ENCODE peak calls at places on chromosome 19, in eight cellular contexts. P is OCI-LY7, Z is PC-3, F is SK-N-SH, W is GM23338, K is HCT116, A is hepatocyte, O is MM.1S. D is an unnamed sample. For H3K9me2, the result is how much of the 10 kb centered on the place peaks cover.

GRCh38 chr19:45901432-45901903 is 945 bp downstream of the MYPOP start:
- DNase-seq in P (no peak), Z (no peak), F (peak), W (peak), K (no peak), A (peak), O (no peak), D (no peak)

GRCh38 chr19:32181356-32181920 is 164.0 kb upstream of the ZNF507 start:
- DNase-seq in P (no peak), Z (no peak), F (no peak), W (no peak), K (no peak), A (no peak), O (no peak), D (no peak)

GRCh38 chr19:50962245-50962644 is 7.1 kb downstream of the KLK6 start:
- DNase-seq in P (no peak), Z (no peak), F (no peak), W (no peak), K (no peak), A (no peak), O (no peak), D (no peak)

GRCh38 chr19:29964171-29964570 is 22.1 kb downstream of the URI1 start:
- DNase-seq in P (no peak), Z (no peak), F (no peak), W (no peak), K (no peak), A (no peak), O (no peak), D (no peak)

GRCh38 chr19:48895226-48895625 is 3.3 kb downstream of the TULP2 start:
- DNase-seq in P (no peak), Z (no peak), F (no peak), W (no peak), K (no peak), A (no peak), O (no peak), D (no peak)

GRCh38 chr19:50896591-50897190 is 14.5 kb downstream of the KLK4 start:
- DNase-seq in P (peak), Z (peak), F (no peak), W (no peak), K (peak), A (peak), O (no peak), D (peak)

GRCh38 chr19:17390665-17391370 is 3.2 kb downstream of the CCDC194 start:
- DNase-seq in P (peak), Z (peak), F (peak), W (peak), K (peak), A (peak), O (peak), D (peak)

GRCh38 chr19:49339364-49340068 is 4.3 kb downstream of the CD37 start:
- DNase-seq in P (no peak), Z (peak), F (peak), W (peak), K (no peak), A (peak), O (no peak), D (no peak)

GRCh38 chr19:17026041-17026658 is 460 bp downstream of the CPAMD8 start:
- DNase-seq in P (no peak), Z (no peak), F (no peak), W (peak), K (no peak), A (peak), O (no peak), D (peak)

GRCh38 chr19:31525610-31526147 is 176.4 kb upstream of the TSHZ3 start:
- DNase-seq in P (no peak), Z (no peak), F (no peak), W (no peak), K (no peak), A (no peak), O (no peak), D (no peak)

GRCh38 chr19:18150776-18151624 is 2.0 kb upstream of the PIK3R2 start:
- DNase-seq in P (no peak), Z (no peak), F (no peak), W (no peak), K (no peak), A (no peak), O (no peak), D (no peak)

GRCh38 chr19:18967358-18968146 is 26.5 kb upstream of the HOMER3 start:
- DNase-seq in P (no peak), Z (peak), F (no peak), W (peak), K (no peak), A (peak), O (no peak), D (no peak)

GRCh38 chr19:35609881-35610353 is 2.6 kb upstream of the HAUS5 start:
- DNase-seq in P (peak), Z (no peak), F (no peak), W (no peak), K (no peak), A (no peak), O (peak), D (no peak)

GRCh38 chr19:13156968-13157882 is 7.0 kb downstream of the IER2 start:
- DNase-seq in P (peak), Z (peak), F (no peak), W (no peak), K (no peak), A (no peak), O (no peak), D (no peak)

GRCh38 chr19:20968092-20968491 is 45.0 kb downstream of the ZNF85 start:
- DNase-seq in P (no peak), Z (no peak), F (no peak), W (no peak), K (no peak), A (no peak), O (no peak), D (no peak)

GRCh38 chr19:289651-290538 is 1.3 kb downstream of the PLPP2 start:
- DNase-seq in P (no peak), Z (no peak), F (peak), W (peak), K (peak), A (peak), O (peak), D (peak)

GRCh38 chr19:49818691-49819331 is 722 bp downstream of the MED25 start:
- DNase-seq in P (peak), Z (no peak), F (no peak), W (no peak), K (no peak), A (peak), O (no peak), D (peak)

GRCh38 chr19:40622773-40623075 is 21.6 kb downstream of the LTBP4 start:
- DNase-seq in P (no peak), Z (no peak), F (no peak), W (no peak), K (no peak), A (no peak), O (no peak), D (no peak)

GRCh38 chr19:38039966-38040365 is 133.0 kb downstream of the SIPA1L3 start:
- DNase-seq in P (no peak), Z (peak), F (no peak), W (no peak), K (no peak), A (no peak), O (no peak), D (no peak)

GRCh38 chr19:5360003-5360820 is 19.6 kb upstream of the PTPRS start:
- DNase-seq in P (no peak), Z (peak), F (peak), W (no peak), K (no peak), A (no peak), O (no peak), D (no peak)

GRCh38 chr19:23118400-23118799 is 1.6 kb downstream of the ZNF730 start:
- DNase-seq in P (peak), Z (no peak), F (no peak), W (peak), K (no peak), A (no peak), O (no peak), D (no peak)

GRCh38 chr19:13865578-13866462 is 11.1 kb upstream of the NANOS3 start:
- DNase-seq in P (no peak), Z (no peak), F (peak), W (no peak), K (no peak), A (no peak), O (no peak), D (peak)

GRCh38 chr19:50894478-50895356 is 16.5 kb downstream of the KLK4 start:
- DNase-seq in P (peak), Z (no peak), F (no peak), W (no peak), K (no peak), A (no peak), O (no peak), D (no peak)

GRCh38 chr19:2035590-2035991 is 15.5 kb downstream of the MKNK2 start:
- DNase-seq in P (no peak), Z (no peak), F (no peak), W (peak), K (no peak), A (no peak), O (no peak), D (no peak)

GRCh38 chr19:16829822-16830289 is 658 bp downstream of the SIN3B start:
- DNase-seq in P (peak), Z (no peak), F (peak), W (no peak), K (no peak), A (no peak), O (peak), D (no peak)

GRCh38 chr19:32720216-32720935 is 809 bp downstream of the TDRD12 start:
- DNase-seq in P (no peak), Z (no peak), F (peak), W (peak), K (no peak), A (no peak), O (no peak), D (no peak)

GRCh38 chr19:49109051-49109450 is 5.1 kb upstream of the LIN7B start:
- DNase-seq in P (no peak), Z (no peak), F (no peak), W (no peak), K (no peak), A (no peak), O (no peak), D (no peak)

GRCh38 chr19:3041302-3041701 is 12.2 kb upstream of the TLE2 start:
- DNase-seq in P (no peak), Z (no peak), F (no peak), W (peak), K (no peak), A (no peak), O (no peak), D (no peak)

GRCh38 chr19:18253716-18254115 is 20.5 kb downstream of the IQCN start:
- DNase-seq in P (peak), Z (peak), F (no peak), W (no peak), K (no peak), A (no peak), O (no peak), D (peak)

GRCh38 chr19:44796701-44797115 is 12.2 kb upstream of the BCAM start:
- DNase-seq in P (peak), Z (peak), F (no peak), W (peak), K (no peak), A (no peak), O (no peak), D (no peak)

GRCh38 chr19:33998739-33999345 is 173.5 kb upstream of the LSM14A start:
- DNase-seq in P (peak), Z (peak), F (peak), W (no peak), K (no peak), A (no peak), O (no peak), D (no peak)

GRCh38 chr19:40466219-40467006 is at the start of gene SPTBN4:
- DNase-seq in P (no peak), Z (no peak), F (no peak), W (no peak), K (no peak), A (peak), O (no peak), D (no peak)

GRCh38 chr19:44574201-44574950 is 39.0 kb upstream of the IGSF23 start:
- DNase-seq in P (no peak), Z (peak), F (no peak), W (no peak), K (no peak), A (no peak), O (no peak), D (no peak)

GRCh38 chr19:18029617-18030338 is 21.8 kb downstream of the ARRDC2 start:
- DNase-seq in P (no peak), Z (peak), F (peak), W (no peak), K (peak), A (peak), O (no peak), D (peak)

GRCh38 chr19:5880604-5881078 is 10.3 kb upstream of the FUT5 start:
- DNase-seq in P (no peak), Z (no peak), F (no peak), W (peak), K (no peak), A (peak), O (no peak), D (no peak)

GRCh38 chr19:33621811-33622504 is at the start of gene CHST8:
- DNase-seq in P (no peak), Z (no peak), F (peak), W (peak), K (no peak), A (peak), O (peak), D (no peak)

GRCh38 chr19:4518345-4519171 is at the start of gene PLIN4:
- DNase-seq in P (no peak), Z (peak), F (no peak), W (peak), K (no peak), A (no peak), O (no peak), D (peak)

GRCh38 chr19:45400192-45400591 is 4.7 kb downstream of the PPP1R13L start:
- DNase-seq in P (no peak), Z (no peak), F (no peak), W (no peak), K (no peak), A (peak), O (no peak), D (peak)

GRCh38 chr19:42356686-42357085 is 31.3 kb downstream of the MEGF8 start:
- DNase-seq in P (no peak), Z (no peak), F (no peak), W (no peak), K (no peak), A (no peak), O (no peak), D (no peak)

DNA sequence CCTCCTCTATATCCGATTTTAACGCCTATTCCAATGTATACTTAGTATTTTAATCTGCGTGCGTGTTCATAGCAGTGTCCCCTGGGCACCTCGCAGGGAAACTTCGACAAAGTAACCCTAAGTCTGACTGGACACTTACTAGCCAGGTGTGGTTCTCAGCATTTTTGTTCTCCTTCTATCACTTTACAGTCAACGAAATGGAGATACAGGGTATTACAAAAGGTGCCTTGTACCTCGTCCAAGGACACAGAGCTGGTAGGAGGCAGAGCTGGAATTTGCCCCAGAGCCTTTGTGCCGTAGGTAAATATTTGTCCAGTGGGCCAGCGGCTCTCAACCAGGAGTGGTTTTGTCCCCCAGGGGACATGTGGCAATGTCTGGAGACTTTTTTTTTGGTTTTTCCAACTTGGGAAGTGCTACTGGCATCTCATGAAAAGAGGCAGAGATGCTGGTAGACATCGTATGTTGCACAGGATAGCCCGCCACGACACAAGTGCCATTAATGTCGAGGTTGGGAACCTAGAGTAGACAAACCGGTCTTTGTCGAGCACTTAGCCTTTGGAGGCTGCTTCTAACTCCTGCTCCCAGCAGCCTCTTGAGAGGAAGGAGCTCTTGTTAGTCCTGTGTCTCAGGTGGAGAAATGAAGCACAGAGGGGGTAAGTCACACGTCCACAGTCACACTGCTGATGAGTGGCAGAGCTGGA is 1.1 kb downstream of the ZNF444 start:
- DNase-seq in P (no peak), Z (peak), F (no peak), W (no peak), K (no peak), A (peak), O (no peak), D (peak)
- H3K27ac ChIP-seq in P (no peak), Z (peak), F (no peak), W (peak), K (no peak), A (peak), O (no peak), D (peak)

GRCh38 chr19:15666883-15667282 is 6.0 kb upstream of the CYP4F12 start:
- DNase-seq in P (no peak), Z (no peak), F (no peak), W (no peak), K (no peak), A (no peak), O (no peak), D (no peak)
- TF ChIP-seq CTCF in P (no peak), Z (no peak), F (no peak), W (no peak), K (no peak), A (no peak), O (no peak), D (no peak)

DNA sequence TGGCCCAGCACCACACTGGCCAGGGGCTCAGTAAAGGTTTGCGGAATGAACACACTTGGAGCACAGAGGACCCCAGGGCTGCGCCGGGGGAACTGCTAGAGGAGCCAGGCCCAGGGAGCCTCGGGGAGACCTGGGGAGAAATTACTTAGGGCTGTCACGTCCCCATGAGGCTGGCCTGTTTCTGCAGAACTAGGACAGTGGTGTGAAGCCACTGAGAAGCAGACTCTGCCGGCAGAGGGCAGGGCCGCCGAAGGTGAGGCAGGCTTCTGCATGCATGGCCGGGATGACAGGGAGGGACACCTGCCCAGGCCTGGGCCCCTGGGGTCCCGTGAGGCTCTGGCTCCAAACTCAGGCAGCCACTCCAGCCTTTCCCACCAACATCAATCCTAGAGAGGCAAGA is 26.4 kb downstream of the ELAVL1 start:
- DNase-seq in P (no peak), Z (no peak), F (no peak), W (no peak), K (no peak), A (no peak), O (no peak), D (no peak)
- H3K9me2 ChIP-seq in P (under half), Z (under half), F (under half), W (under half), K (under half), A (under half), O (under half), D (under half)

GRCh38 chr19:27975419-27976005 is 1237.4 kb downstream of the UQCRFS1 start:
- DNase-seq in P (no peak), Z (no peak), F (no peak), W (no peak), K (no peak), A (no peak), O (no peak), D (no peak)
- H3K27ac ChIP-seq in P (no peak), Z (no peak), F (no peak), W (no peak), K (no peak), A (no peak), O (no peak), D (no peak)

GRCh38 chr19:10223488-10224213 is 7.5 kb downstream of the S1PR2 start:
- DNase-seq in P (no peak), Z (no peak), F (no peak), W (no peak), K (no peak), A (no peak), O (no peak), D (peak)

GRCh38 chr19:10226376-10227214 is 4.5 kb downstream of the S1PR2 start:
- DNase-seq in P (no peak), Z (no peak), F (peak), W (no peak), K (no peak), A (peak), O (no peak), D (no peak)

GRCh38 chr19:10224337-10224736 is 6.8 kb downstream of the S1PR2 start:
- DNase-seq in P (no peak), Z (no peak), F (no peak), W (no peak), K (no peak), A (no peak), O (no peak), D (no peak)

GRCh38 chr19:10227215-10227971 is 3.7 kb downstream of the S1PR2 start:
- DNase-seq in P (no peak), Z (no peak), F (peak), W (peak), K (no peak), A (no peak), O (no peak), D (peak)

DNA sequence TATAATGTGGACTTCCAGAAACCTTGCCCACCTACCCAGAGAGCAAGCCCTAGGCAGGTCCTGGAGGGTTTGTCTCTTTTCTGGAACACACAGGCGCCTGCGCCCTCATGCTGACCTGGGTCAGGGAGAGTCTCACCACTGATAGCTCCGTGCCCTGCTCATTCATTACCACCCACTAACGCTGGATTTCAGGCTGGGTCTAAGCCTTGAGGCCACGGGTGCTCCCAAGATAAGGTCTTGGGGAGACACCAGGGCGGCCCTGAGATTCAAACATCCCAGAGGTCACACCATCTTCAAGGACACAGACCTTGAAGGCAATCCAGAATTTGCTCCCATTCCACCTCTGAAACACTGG is 5.1 kb downstream of the S1PR2 start:
- DNase-seq in P (no peak), Z (no peak), F (no peak), W (no peak), K (no peak), A (no peak), O (no peak), D (no peak)
- TF ChIP-seq CTCF in P (no peak), Z (no peak), F (no peak), W (no peak), K (no peak), A (no peak), O (no peak), D (no peak)

GRCh38 chr19:10517361-10517759 is at the start of gene S1PR5:
- DNase-seq in P (no peak), Z (no peak), F (peak), W (peak), K (no peak), A (peak), O (no peak), D (peak)

GRCh38 chr19:10514211-10515145 is 2.8 kb downstream of the S1PR5 start:
- DNase-seq in P (no peak), Z (no peak), F (peak), W (peak), K (no peak), A (peak), O (no peak), D (no peak)

GRCh38 chr19:10517760-10518443 is 655 bp upstream of the S1PR5 start:
- DNase-seq in P (no peak), Z (peak), F (peak), W (peak), K (no peak), A (peak), O (no peak), D (no peak)

GRCh38 chr19:10516671-10517286 is 468 bp downstream of the S1PR5 start:
- DNase-seq in P (no peak), Z (no peak), F (no peak), W (peak), K (no peak), A (no peak), O (no peak), D (peak)

DNA sequence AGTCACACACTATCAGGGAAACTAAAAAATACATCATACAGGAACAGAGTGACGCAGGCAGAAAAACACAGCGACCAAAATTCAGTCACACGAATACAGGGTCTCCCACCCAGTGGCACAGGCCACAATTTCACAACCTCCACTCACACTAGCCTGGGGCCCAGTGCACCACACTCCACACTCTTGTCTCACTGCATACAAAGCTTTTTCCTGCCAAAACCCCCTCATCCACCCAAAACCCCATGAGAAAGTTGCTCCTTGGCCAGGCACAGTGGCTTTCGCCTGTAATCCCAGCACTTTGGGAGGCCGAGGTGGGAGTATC is 1.2 kb downstream of the S1PR5 start:
- DNase-seq in P (no peak), Z (no peak), F (no peak), W (no peak), K (no peak), A (no peak), O (no peak), D (no peak)
- H3K9me2 ChIP-seq in P (under half), Z (under half), F (under half), W (under half), K (under half), A (under half), O (under half), D (under half)

GRCh38 chr19:47228168-47228936 is 2.6 kb downstream of the BBC3 start:
- DNase-seq in P (peak), Z (no peak), F (peak), W (peak), K (no peak), A (peak), O (peak), D (peak)
- H3K27ac ChIP-seq in P (peak), Z (no peak), F (peak), W (peak), K (peak), A (peak), O (peak), D (no peak)

GRCh38 chr19:39197808-39198207 is 1.0 kb downstream of the NCCRP1 start:
- DNase-seq in P (no peak), Z (peak), F (no peak), W (no peak), K (no peak), A (no peak), O (no peak), D (peak)
- TF ChIP-seq CTCF in P (peak), Z (peak), F (no peak), W (peak), K (peak), A (no peak), O (no peak), D (peak)